ENCODE peak calls at places on chromosomes 16 and 17, in four cellular contexts. U is testis, I is sigmoid colon, G is adrenal gland. L is an unnamed sample.
A peak's percentile ranks its signal among the peaks of the same experiment; 100 is the strongest.

GRCh38 chr17:36188891-36189306 is 7.7 kb downstream of the CCL3L1 start:
- DNase-seq in U (no peak), I (no peak), G (peak; percentile 60), L (no peak)

GRCh38 chr17:3935825-3936355 is 19.6 kb upstream of the P2RX1 start:
- DNase-seq in U (no peak), I (no peak), G (peak; percentile 65), L (no peak)

GRCh38 chr17:30812218-30813177 is 12.0 kb downstream of the CRLF3 start:
- DNase-seq in U (no peak), I (no peak), G (no peak), L (no peak)

GRCh38 chr16:72468582-72468981 is 296.6 kb upstream of the PMFBP1 start:
- DNase-seq in U (no peak), I (no peak), G (no peak), L (no peak)

GRCh38 chr17:31593806-31594205 is 202.3 kb downstream of the RAB11FIP4 start:
- DNase-seq in U (no peak), I (no peak), G (no peak), L (no peak)

GRCh38 chr17:66406701-66407644 is 104.6 kb downstream of the PRKCA start:
- DNase-seq in U (no peak), I (no peak), G (no peak), L (no peak)

GRCh38 chr16:31215287-31216115 is 1.4 kb downstream of the PYDC1 start:
- DNase-seq in U (peak; percentile 46), I (no peak), G (peak; percentile 73), L (peak; percentile 36)

GRCh38 chr17:38685485-38685884 is 10.7 kb upstream of the EPOP start:
- DNase-seq in U (no peak), I (no peak), G (no peak), L (no peak)

GRCh38 chr17:71467719-71468118 is 653.1 kb upstream of the SOX9 start:
- DNase-seq in U (no peak), I (no peak), G (no peak), L (no peak)

GRCh38 chr17:17751489-17751995 is 70.3 kb downstream of the RAI1 start:
- DNase-seq in U (no peak), I (no peak), G (no peak), L (no peak)

GRCh38 chr16:80509872-80510271 is 30.9 kb upstream of the DYNLRB2 start:
- DNase-seq in U (no peak), I (no peak), G (no peak), L (no peak)

GRCh38 chr17:64262422-64263260 is at the start of gene TEX2:
- DNase-seq in U (peak; percentile 50), I (peak; percentile 78), G (peak; percentile 64), L (peak; percentile 36)

GRCh38 chr16:24609740-24610420 is 70.5 kb downstream of the RBBP6 start:
- DNase-seq in U (peak; percentile 63), I (peak; percentile 88), G (peak; percentile 39), L (peak; percentile 60)

GRCh38 chr16:56460101-56460500 is 8.7 kb downstream of the OGFOD1 start:
- DNase-seq in U (no peak), I (no peak), G (no peak), L (no peak)

GRCh38 chr16:81005644-81006471 is 827 bp downstream of the CMC2 start:
- DNase-seq in U (peak; percentile 75), I (no peak), G (peak; percentile 81), L (peak; percentile 16)

GRCh38 chr17:83178533-83179201 is 99.3 kb downstream of the METRNL start:
- DNase-seq in U (no peak), I (peak; percentile 60), G (no peak), L (peak; percentile 11)

GRCh38 chr16:57535680-57536305 is 578 bp downstream of the CCDC102A start:
- DNase-seq in U (peak; percentile 95), I (peak; percentile 97), G (peak; percentile 95), L (peak; percentile 97)

GRCh38 chr16:87447323-87447722 is 45.5 kb downstream of the ZCCHC14 start:
- DNase-seq in U (no peak), I (no peak), G (no peak), L (no peak)

DNA sequence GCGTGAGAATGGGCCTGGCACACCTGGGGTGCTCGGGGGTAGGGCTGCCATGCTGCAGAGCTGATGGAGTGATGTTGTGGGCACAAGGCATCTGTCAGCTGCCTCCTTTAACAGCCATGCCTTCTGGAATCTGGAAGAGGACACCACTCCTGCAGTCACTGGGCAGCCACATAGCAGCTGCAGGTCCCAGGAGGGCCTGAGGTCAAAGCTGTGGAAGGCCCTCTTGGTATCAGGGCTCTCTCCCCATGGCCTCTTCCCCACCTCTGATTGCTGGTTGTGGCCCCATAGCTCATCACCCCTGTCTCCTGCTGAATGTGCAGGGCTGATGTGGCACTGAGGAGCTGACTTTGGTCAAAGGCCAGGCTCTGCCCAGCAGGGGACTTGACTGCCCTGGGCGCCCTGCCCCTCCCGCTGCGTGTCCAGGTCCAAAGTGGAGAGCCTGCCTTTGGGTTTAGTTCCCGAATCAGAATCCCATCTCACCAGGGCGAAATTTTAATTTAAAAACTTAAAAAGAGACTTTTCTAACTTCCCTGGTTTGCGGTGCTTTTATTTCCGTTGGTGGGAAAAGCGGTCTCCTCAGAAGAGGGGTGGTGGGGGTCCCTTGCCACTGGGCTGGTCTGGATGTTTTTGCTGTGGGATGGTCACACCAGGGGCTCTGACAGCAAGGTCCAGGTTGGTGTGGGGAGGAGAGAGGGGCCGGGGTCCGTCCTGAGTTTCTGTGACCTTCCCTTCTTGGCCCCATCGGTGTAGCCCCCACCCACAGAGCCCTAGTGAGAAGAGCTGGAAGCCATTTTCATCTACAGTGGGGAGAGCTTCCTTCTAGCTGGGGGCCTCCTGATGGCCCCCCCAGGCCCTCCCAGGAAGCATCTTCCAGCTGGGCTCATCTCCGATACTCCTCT is 5.9 kb downstream of the UBALD2 start:
- DNase-seq in U (no peak), I (no peak), G (no peak), L (no peak)
- TF ChIP-seq POLR2A in U (no peak), I (no peak), G (no peak), L (no peak)

GRCh38 chr16:89199241-89200123 is 855 bp downstream of the SLC22A31 start:
- DNase-seq in U (no peak), I (no peak), G (no peak), L (no peak)

GRCh38 chr16:89202422-89203215 is 2.3 kb upstream of the SLC22A31 start:
- DNase-seq in U (no peak), I (no peak), G (no peak), L (no peak)

GRCh38 chr16:89200124-89200849 is at the start of gene SLC22A31:
- DNase-seq in U (no peak), I (no peak), G (no peak), L (no peak)

GRCh38 chr16:89201467-89202377 is 1.4 kb upstream of the SLC22A31 start:
- DNase-seq in U (peak; percentile 83), I (peak; percentile 75), G (peak; percentile 78), L (peak; percentile 47)

GRCh38 chr16:89200850-89201466 is 621 bp upstream of the SLC22A31 start:
- DNase-seq in U (no peak), I (no peak), G (no peak), L (no peak)
- H3K27ac ChIP-seq in U (no peak overlapping the region), I (no peak overlapping the region), G (no peak overlapping the region), L (no peak overlapping the region)

DNA sequence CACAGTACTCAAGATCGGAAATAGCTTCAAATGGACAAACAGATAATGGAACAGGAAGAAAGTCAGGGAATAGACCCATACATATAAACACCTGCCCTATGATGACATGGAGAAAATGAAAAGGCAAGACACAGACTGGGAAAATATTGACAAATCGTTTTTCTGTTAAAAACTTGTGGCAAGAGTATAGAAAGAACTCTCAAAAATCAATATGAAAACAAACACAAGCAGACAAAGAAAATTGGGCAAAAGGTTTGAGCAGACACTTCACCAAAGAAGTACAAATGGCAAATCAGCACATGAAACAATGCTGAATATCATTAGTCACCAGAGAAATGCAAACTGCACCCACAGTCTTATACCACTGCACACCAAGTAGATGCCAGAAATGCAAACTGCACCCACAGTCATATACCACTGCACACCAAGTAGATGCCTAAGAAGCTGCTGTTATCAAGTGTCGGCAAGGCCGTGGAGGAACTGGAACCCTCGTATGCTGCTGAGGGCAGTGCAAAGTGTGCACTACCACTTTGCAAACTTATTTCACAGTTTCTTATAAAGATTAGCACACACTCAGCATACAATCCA is 123.5 kb upstream of the CHMP6 start:
- DNase-seq in U (no peak), I (peak; percentile 21), G (no peak), L (no peak)
- H3K9me3 ChIP-seq in U (no peaks in the 10 kb centered on the region), I (no peaks in the 10 kb centered on the region), G (no peaks in the 10 kb centered on the region), L (no peaks in the 10 kb centered on the region)

DNA sequence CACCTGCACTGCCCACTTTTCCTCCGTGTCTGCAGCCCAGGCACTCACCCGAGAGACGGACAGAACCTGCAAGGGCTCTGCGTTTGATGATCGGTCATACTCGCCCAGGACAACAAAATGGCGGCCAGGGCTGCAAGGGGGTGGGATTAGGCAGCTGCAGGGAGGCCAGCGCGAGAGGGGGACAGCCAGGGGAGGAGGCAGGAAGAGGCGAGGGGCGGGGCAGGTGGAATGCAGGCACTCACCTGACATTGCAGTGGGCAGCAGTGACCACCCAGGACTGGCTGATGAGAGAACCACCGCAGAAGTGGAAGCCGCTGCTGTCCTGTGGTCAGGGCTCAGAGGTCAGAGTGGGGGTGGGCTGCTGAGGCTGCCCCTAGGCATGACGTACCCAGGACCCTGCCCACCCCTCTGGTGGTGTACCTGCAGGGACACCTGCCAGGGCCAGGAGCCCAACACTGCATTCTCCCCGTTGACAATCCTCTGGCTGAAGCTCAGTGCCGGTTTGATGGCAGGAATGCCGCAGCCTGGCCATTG is 917 bp downstream of the CTRL start:
- DNase-seq in U (no peak), I (peak; percentile 56), G (no peak), L (no peak)
- TF ChIP-seq POLR2A in U (no peak), I (no peak), G (no peak), L (no peak)

L was measured in uterus.